ENCODE peak calls at places on chromosomes 5 and 9, in four cellular contexts. W is stomach, E is GM12865, T is endodermal cell. L is an unnamed sample.

GRCh38 chr9:131500377-131500776 is 2.3 kb upstream of the POMT1 start:
- DNase-seq in E (no peak), W (no peak), T (no peak), L (no peak)

GRCh38 chr9:9914174-9914573 is 698.6 kb downstream of the PTPRD start:
- DNase-seq in W (no peak), T (peak), E (peak), L (no peak)

GRCh38 chr9:108049026-108049591 is 559.5 kb upstream of the KLF4 start:
- DNase-seq in W (no peak), E (no peak), T (no peak), L (no peak)

GRCh38 chr9:68515304-68516017 is 25.2 kb downstream of the TMEM252 start:
- DNase-seq in T (no peak), W (peak), E (no peak), L (no peak)

GRCh38 chr5:114184006-114184405 is 177.9 kb upstream of the KCNN2 start:
- DNase-seq in W (no peak), E (no peak), T (no peak), L (no peak)

GRCh38 chr9:134010774-134011173 is 14.5 kb upstream of the BRD3OS start:
- DNase-seq in W (peak), E (no peak), T (no peak), L (no peak)

GRCh38 chr5:137822158-137822764 is 45.4 kb upstream of the MYOT start:
- DNase-seq in T (peak), W (peak), E (peak), L (no peak)

GRCh38 chr9:128091571-128091970 is 23.5 kb downstream of the SLC25A25 start:
- DNase-seq in W (no peak), E (no peak), T (no peak), L (no peak)

GRCh38 chr9:134054891-134055811 is 12.7 kb downstream of the BRD3 start:
- DNase-seq in T (peak), E (no peak), W (no peak), L (no peak)

GRCh38 chr5:76874088-76874581 is 24.3 kb downstream of the S100Z start:
- DNase-seq in W (no peak), T (peak), E (peak), L (peak)

GRCh38 chr5:10620346-10620745 is 56.5 kb downstream of the ANKRD33B start:
- DNase-seq in E (peak), T (no peak), W (no peak), L (no peak)

GRCh38 chr9:125361837-125362531 is 100.4 kb downstream of the GAPVD1 start:
- DNase-seq in E (peak), W (no peak), T (peak), L (no peak)
- TF ChIP-seq CTCF in E (peak), W (no peak), T (peak), L (peak)

GRCh38 chr5:61159841-61160240 is 2.4 kb downstream of the SMIM15 start:
- DNase-seq in W (no peak), E (no peak), T (no peak), L (no peak)

GRCh38 chr5:61160497-61160896 is 1.8 kb downstream of the SMIM15 start:
- DNase-seq in W (no peak), T (no peak), E (no peak), L (no peak)

GRCh38 chr5:61163905-61164304 is 1.6 kb upstream of the SMIM15 start:
- DNase-seq in W (no peak), T (no peak), E (no peak), L (no peak)

GRCh38 chr5:61162010-61162831 is at the start of gene SMIM15:
- DNase-seq in E (peak), T (peak), W (peak), L (peak)

GRCh38 chr5:61162832-61163567 is 732 bp upstream of the SMIM15 start:
- DNase-seq in T (no peak), W (no peak), E (peak), L (no peak)
- H3K4me3 ChIP-seq in T (peak), W (peak), E (peak), L (peak)

GRCh38 chr9:69546265-69546664 is 125.9 kb downstream of the APBA1 start:
- DNase-seq in T (peak), E (no peak), W (no peak), L (no peak)
- TF ChIP-seq CTCF in T (peak), E (no peak), W (no peak), L (no peak)

GRCh38 chr5:147788023-147788422 is 5.5 kb upstream of the JAKMIP2 start:
- DNase-seq in W (no peak), T (no peak), E (no peak), L (no peak)
- H3K4me3 ChIP-seq in W (no peak), T (no peak), E (no peak), L (no peak)

GRCh38 chr9:123354806-123355508 is 1.0 kb upstream of the CRB2 start:
- DNase-seq in E (no peak), T (peak), W (no peak), L (no peak)

GRCh38 chr9:123357748-123358059 is 1.7 kb downstream of the CRB2 start:
- DNase-seq in W (no peak), T (no peak), E (no peak), L (no peak)

GRCh38 chr9:123353984-123354591 is 1.9 kb upstream of the CRB2 start:
- DNase-seq in W (peak), T (peak), E (peak), L (no peak)

GRCh38 chr9:123356851-123357747 is 1.1 kb downstream of the CRB2 start:
- DNase-seq in W (no peak), T (peak), E (no peak), L (no peak)

GRCh38 chr9:123355761-123356520 is at the start of gene CRB2:
- DNase-seq in T (peak), E (no peak), W (no peak), L (no peak)
- TF ChIP-seq CTCF in T (peak), E (no peak), W (no peak), L (no peak)

L was measured in GM12864.